ENCODE peak calls at places on chromosome 1, in ten cellular contexts. I is NCI-H1105 treated with DMSO at 0.1 percent for 48 hours; D is H54; Z is germinal center; N is NCI-H1694; S is CD8-positive, alpha-beta T cell; W is fibroblast of mammary gland; A is SHP77; K is activated CD4-positive, alpha-beta T cell treated with anti-CD3 and anti-CD28 coated beads, Interleukin-2, amount 50 U/mL, for 1 hour; T is stimulated activated CD4-positive, alpha-beta T cell treated with anti-CD3 and anti-CD28 coated beads, Interleukin-1b, Interleukin-23, amount 100 ng/mL, for 4 hours. X is an unnamed sample.

GRCh38 chr1:72526926-72527325 is 244.6 kb upstream of the NEGR1 start:
- DNase-seq in I (no peak), D (no peak), Z (no peak), N (no peak), S (no peak), W (no peak), A (no peak), K (no peak), T (no peak), X (peak; percentile 40)

GRCh38 chr1:27488523-27489138 is 1.3 kb downstream of the WASF2 start:
- DNase-seq in I (no peak), D (no peak), Z (no peak), N (no peak), S (no peak), W (peak; percentile 31), A (no peak), K (no peak), T (no peak), X (peak; percentile 49)

GRCh38 chr1:11838349-11839272 is 9.0 kb downstream of the NPPA start:
- DNase-seq in I (peak; percentile 64), D (peak; percentile 72), Z (peak; percentile 85), N (peak; percentile 42), S (peak; percentile 68), W (peak; percentile 52), A (peak; percentile 71), K (peak; percentile 75), T (peak; percentile 67), X (peak; percentile 62)

GRCh38 chr1:220123889-220124288 is 30.0 kb downstream of the IARS2 start:
- DNase-seq in I (no peak), D (no peak), Z (no peak), N (peak; percentile 12), S (no peak), W (peak; percentile 10), A (peak; percentile 27), K (no peak), T (no peak), X (peak; percentile 6)

GRCh38 chr1:153696741-153697140 is 18.3 kb downstream of the NPR1 start:
- DNase-seq in I (no peak), D (no peak), Z (no peak), N (no peak), S (no peak), W (no peak), A (no peak), K (no peak), T (no peak), X (no peak)

GRCh38 chr1:39165049-39165448 is 39.4 kb upstream of the MACF1 start:
- DNase-seq in I (no peak), D (no peak), Z (no peak), N (no peak), S (no peak), W (no peak), A (no peak), K (no peak), T (no peak), X (no peak)

GRCh38 chr1:67987046-67987799 is 63.2 kb downstream of the DIRAS3 start:
- DNase-seq in I (no peak), D (peak; percentile 33), Z (no peak), N (no peak), S (no peak), W (peak; percentile 99), A (no peak), K (no peak), T (no peak), X (peak; percentile 95)

GRCh38 chr1:61273861-61274260 is 191.5 kb downstream of the NFIA start:
- DNase-seq in I (no peak), D (no peak), Z (no peak), N (no peak), S (no peak), W (no peak), A (no peak), K (no peak), T (no peak), X (peak; percentile 27)

GRCh38 chr1:100131623-100132022 is 1.1 kb downstream of the SASS6 start:
- DNase-seq in I (no peak), D (no peak), Z (no peak), N (no peak), S (no peak), W (no peak), A (no peak), K (no peak), T (no peak), X (no peak)

GRCh38 chr1:83818916-83819315 is 180.0 kb downstream of the TTLL7 start:
- DNase-seq in I (no peak), D (no peak), Z (no peak), N (no peak), S (no peak), W (peak; percentile 56), A (no peak), K (no peak), T (no peak), X (peak; percentile 11)

GRCh38 chr1:30788580-30789387 is 31.2 kb upstream of the LAPTM5 start:
- DNase-seq in I (no peak), D (no peak), Z (no peak), N (no peak), S (no peak), W (peak; percentile 51), A (no peak), K (no peak), T (no peak), X (no peak)

GRCh38 chr1:92291372-92291999 is 7.3 kb downstream of the GLMN start:
- DNase-seq in I (peak; percentile 70), D (peak; percentile 9), Z (no peak), N (peak; percentile 53), S (no peak), W (peak; percentile 76), A (peak; percentile 12), K (no peak), T (no peak), X (peak; percentile 79)

GRCh38 chr1:15577691-15578090 is 7.2 kb downstream of the AGMAT start:
- DNase-seq in I (no peak), D (no peak), Z (no peak), N (no peak), S (no peak), W (no peak), A (peak; percentile 13), K (no peak), T (no peak), X (no peak)

GRCh38 chr1:6301526-6301925 is 40.6 kb upstream of the GPR153 start:
- DNase-seq in I (no peak), D (no peak), Z (no peak), N (no peak), S (no peak), W (peak; percentile 8), A (no peak), K (no peak), T (no peak), X (no peak)

GRCh38 chr1:157146244-157146643 is 8.0 kb upstream of the ETV3 start:
- DNase-seq in I (no peak), D (no peak), Z (no peak), N (no peak), S (no peak), W (no peak), A (no peak), K (no peak), T (no peak), X (no peak)

GRCh38 chr1:107782192-107782845 is 182.7 kb downstream of the VAV3 start:
- DNase-seq in I (peak; percentile 41), D (peak; percentile 3), Z (no peak), N (peak; percentile 84), S (no peak), W (peak; percentile 65), A (peak; percentile 41), K (peak; percentile 12), T (no peak), X (peak; percentile 77)

GRCh38 chr1:170309389-170310013 is 163.7 kb downstream of the NTMT2 start:
- DNase-seq in I (no peak), D (peak; percentile 37), Z (no peak), N (no peak), S (no peak), W (peak; percentile 97), A (no peak), K (no peak), T (no peak), X (peak; percentile 96)

GRCh38 chr1:237759371-237759770 is 131.4 kb downstream of the ZP4 start:
- DNase-seq in I (no peak), D (no peak), Z (no peak), N (no peak), S (no peak), W (no peak), A (no peak), K (no peak), T (no peak), X (no peak)

GRCh38 chr1:53619088-53619810 is 119.7 kb downstream of the GLIS1 start:
- DNase-seq in I (no peak), D (no peak), Z (no peak), N (no peak), S (no peak), W (no peak), A (no peak), K (no peak), T (no peak), X (no peak)

GRCh38 chr1:235357485-235358378 is 9.5 kb upstream of the TBCE start:
- DNase-seq in I (no peak), D (no peak), Z (no peak), N (no peak), S (no peak), W (no peak), A (no peak), K (no peak), T (no peak), X (no peak)

GRCh38 chr1:93253471-93253870 is 72.9 kb downstream of the CCDC18 start:
- DNase-seq in I (no peak), D (no peak), Z (no peak), N (peak; percentile 95), S (no peak), W (no peak), A (no peak), K (no peak), T (no peak), X (peak; percentile 4)

GRCh38 chr1:26350701-26351590 is 3.0 kb downstream of the CRYBG2 start:
- DNase-seq in I (no peak), D (no peak), Z (no peak), N (no peak), S (no peak), W (peak; percentile 15), A (no peak), K (no peak), T (no peak), X (no peak)

GRCh38 chr1:196438324-196438723 is 169.9 kb downstream of the KCNT2 start:
- DNase-seq in I (no peak), D (no peak), Z (no peak), N (no peak), S (no peak), W (no peak), A (no peak), K (no peak), T (no peak), X (peak; percentile 53)

GRCh38 chr1:174746024-174746808 is 253.5 kb upstream of the CACYBP start:
- DNase-seq in I (no peak), D (no peak), Z (no peak), N (no peak), S (no peak), W (peak; percentile 16), A (no peak), K (no peak), T (no peak), X (no peak)

GRCh38 chr1:215484111-215484914 is 82.8 kb upstream of the KCTD3 start:
- DNase-seq in I (no peak), D (no peak), Z (no peak), N (no peak), S (no peak), W (no peak), A (no peak), K (no peak), T (no peak), X (no peak)

GRCh38 chr1:207959141-207959825 is 48.4 kb upstream of the CD34 start:
- DNase-seq in I (no peak), D (no peak), Z (peak; percentile 30), N (no peak), S (no peak), W (peak; percentile 69), A (no peak), K (no peak), T (peak; percentile 1), X (peak; percentile 74)

GRCh38 chr1:247639381-247639981 is 34.1 kb downstream of the OR2G3 start:
- DNase-seq in I (no peak), D (no peak), Z (peak; percentile 32), N (no peak), S (peak; percentile 22), W (peak; percentile 63), A (no peak), K (no peak), T (peak; percentile 30), X (peak; percentile 1)